ENCODE peak calls at places on chromosomes 2 and 18, in nine cellular contexts. Q, B, T, U, H, W, D, L and S are unnamed samples.

GRCh38 chr2:156333274-156333950 is 891 bp upstream of the NR4A2 start:
- DNase-seq in Q (peak), B (no peak), T (no peak), U (no peak), H (peak), W (no peak), D (no peak), L (no peak), S (peak)

GRCh38 chr18:76450912-76451421 is 44.1 kb downstream of the ZNF516 start:
- DNase-seq in Q (no peak), B (peak), T (peak), U (peak), H (no peak), W (no peak), D (no peak), L (no peak), S (peak)

GRCh38 chr2:72835403-72835802 is 9.6 kb upstream of the EXOC6B start:
- DNase-seq in Q (no peak), B (no peak), T (no peak), U (no peak), H (no peak), W (no peak), D (no peak), L (no peak), S (no peak)

GRCh38 chr18:9468998-9469397 is 6.3 kb upstream of the RALBP1 start:
- DNase-seq in Q (no peak), B (no peak), T (no peak), U (no peak), H (no peak), W (no peak), D (no peak), L (no peak), S (no peak)

GRCh38 chr18:32300914-32301313 is 111.1 kb downstream of the MEP1B start:
- DNase-seq in Q (no peak), B (no peak), T (no peak), U (no peak), H (no peak), W (no peak), D (no peak), L (no peak), S (no peak)

GRCh38 chr2:218885981-218886447 is 5.4 kb downstream of the WNT10A start:
- DNase-seq in Q (no peak), B (no peak), T (no peak), U (peak), H (no peak), W (no peak), D (no peak), L (no peak), S (no peak)

GRCh38 chr18:3411854-3412268 is 38.1 kb upstream of the TGIF1 start:
- DNase-seq in Q (no peak), B (peak), T (no peak), U (no peak), H (peak), W (peak), D (peak), L (no peak), S (peak)

GRCh38 chr18:31671951-31672350 is 12.4 kb downstream of the B4GALT6 start:
- DNase-seq in Q (no peak), B (no peak), T (no peak), U (no peak), H (no peak), W (no peak), D (no peak), L (no peak), S (no peak)

GRCh38 chr18:35268811-35269210 is 21.2 kb downstream of the ZSCAN30 start:
- DNase-seq in Q (no peak), B (no peak), T (no peak), U (no peak), H (no peak), W (no peak), D (no peak), L (no peak), S (no peak)

GRCh38 chr2:42931147-42931817 is 138.9 kb upstream of the HAAO start:
- DNase-seq in Q (no peak), B (no peak), T (no peak), U (no peak), H (no peak), W (no peak), D (no peak), L (no peak), S (peak)

GRCh38 chr18:8798996-8799395 is 93.6 kb downstream of the MTCL1 start:
- DNase-seq in Q (no peak), B (peak), T (no peak), U (peak), H (no peak), W (no peak), D (no peak), L (no peak), S (no peak)

GRCh38 chr2:217935245-217935879 is 67.4 kb downstream of the TNS1 start:
- DNase-seq in Q (no peak), B (peak), T (no peak), U (peak), H (no peak), W (no peak), D (no peak), L (no peak), S (no peak)

GRCh38 chr2:144480257-144480656 is 39.7 kb downstream of the ZEB2 start:
- DNase-seq in Q (no peak), B (no peak), T (no peak), U (no peak), H (no peak), W (no peak), D (no peak), L (no peak), S (no peak)

GRCh38 chr2:180679693-180680092 is 300.7 kb upstream of the UBE2E3 start:
- DNase-seq in Q (no peak), B (no peak), T (no peak), U (no peak), H (no peak), W (no peak), D (no peak), L (no peak), S (no peak)

GRCh38 chr2:13046557-13047165 is 329.9 kb downstream of the TRIB2 start:
- DNase-seq in Q (no peak), B (no peak), T (no peak), U (no peak), H (no peak), W (no peak), D (no peak), L (no peak), S (no peak)

GRCh38 chr2:844725-845124 is 105.9 kb upstream of the SNTG2 start:
- DNase-seq in Q (no peak), B (no peak), T (no peak), U (no peak), H (no peak), W (no peak), D (no peak), L (no peak), S (no peak)

GRCh38 chr2:179171371-179171770 is 93.3 kb downstream of the SESTD1 start:
- DNase-seq in Q (no peak), B (no peak), T (no peak), U (no peak), H (no peak), W (no peak), D (no peak), L (no peak), S (no peak)

GRCh38 chr18:49400398-49401072 is 59.9 kb downstream of the DYM start:
- DNase-seq in Q (no peak), B (no peak), T (no peak), U (no peak), H (no peak), W (no peak), D (no peak), L (no peak), S (no peak)

GRCh38 chr2:96869824-96870630 is at the start of gene SEMA4C:
- DNase-seq in Q (peak), B (peak), T (peak), U (peak), H (no peak), W (peak), D (peak), L (peak), S (peak)

GRCh38 chr2:171505374-171505773 is 16.9 kb upstream of the CYBRD1 start:
- DNase-seq in Q (no peak), B (no peak), T (no peak), U (no peak), H (no peak), W (no peak), D (no peak), L (no peak), S (no peak)

GRCh38 chr2:53460347-53460746 is 307.3 kb upstream of the CHAC2 start:
- DNase-seq in Q (no peak), B (peak), T (no peak), U (no peak), H (no peak), W (no peak), D (no peak), L (no peak), S (peak)

GRCh38 chr18:67199993-67200617 is 316.4 kb downstream of the DSEL start:
- DNase-seq in Q (peak), B (no peak), T (no peak), U (no peak), H (no peak), W (peak), D (peak), L (no peak), S (peak)

GRCh38 chr18:31526374-31526773 is 28.4 kb downstream of the DSG2 start:
- DNase-seq in Q (no peak), B (no peak), T (no peak), U (no peak), H (no peak), W (no peak), D (no peak), L (no peak), S (no peak)

GRCh38 chr2:201129044-201129505 is 13.1 kb downstream of the CFLAR start:
- DNase-seq in Q (no peak), B (no peak), T (no peak), U (no peak), H (peak), W (no peak), D (no peak), L (no peak), S (no peak)

GRCh38 chr2:60148717-60149116 is 404.7 kb downstream of the BCL11A start:
- DNase-seq in Q (no peak), B (no peak), T (no peak), U (no peak), H (no peak), W (no peak), D (no peak), L (no peak), S (no peak)

GRCh38 chr2:233053928-233054774 is 6.0 kb upstream of the INPP5D start:
- DNase-seq in Q (peak), B (peak), T (peak), U (peak), H (peak), W (peak), D (peak), L (peak), S (peak)

GRCh38 chr2:168346725-168347477 is 99.5 kb upstream of the STK39 start:
- DNase-seq in Q (peak), B (peak), T (peak), U (peak), H (peak), W (peak), D (peak), L (peak), S (peak)

GRCh38 chr2:229273384-229274338 is 2.6 kb upstream of the PID1 start:
- DNase-seq in Q (peak), B (no peak), T (peak), U (no peak), H (no peak), W (no peak), D (no peak), L (peak), S (peak)

GRCh38 chr2:53475320-53475719 is 292.3 kb upstream of the CHAC2 start:
- DNase-seq in Q (no peak), B (no peak), T (no peak), U (no peak), H (no peak), W (no peak), D (no peak), L (no peak), S (no peak)

GRCh38 chr2:101619191-101619591 is 78.3 kb upstream of the MAP4K4 start:
- DNase-seq in Q (no peak), B (no peak), T (peak), U (no peak), H (no peak), W (no peak), D (no peak), L (no peak), S (no peak)

GRCh38 chr2:52311862-52312261 is 1279.9 kb upstream of the NRXN1 start:
- DNase-seq in Q (no peak), B (no peak), T (no peak), U (no peak), H (no peak), W (no peak), D (no peak), L (no peak), S (no peak)

GRCh38 chr2:32864761-32865160 is 82.0 kb upstream of the LTBP1 start:
- DNase-seq in Q (no peak), B (no peak), T (no peak), U (no peak), H (no peak), W (no peak), D (no peak), L (no peak), S (no peak)

GRCh38 chr2:199471443-199472057 is 13.8 kb upstream of the SATB2 start:
- DNase-seq in Q (peak), B (peak), T (no peak), U (peak), H (peak), W (no peak), D (no peak), L (peak), S (peak)

GRCh38 chr2:237319887-237320286 is 94.1 kb downstream of the COL6A3 start:
- DNase-seq in Q (no peak), B (no peak), T (peak), U (no peak), H (no peak), W (no peak), D (no peak), L (no peak), S (no peak)

GRCh38 chr2:17538844-17539554 is 1.5 kb upstream of the VSNL1 start:
- DNase-seq in Q (peak), B (peak), T (peak), U (peak), H (no peak), W (no peak), D (no peak), L (peak), S (no peak)

GRCh38 chr2:86241611-86242010 is 42.4 kb downstream of the MRPL35 start:
- DNase-seq in Q (no peak), B (no peak), T (peak), U (no peak), H (no peak), W (no peak), D (no peak), L (no peak), S (no peak)

GRCh38 chr18:24778810-24779418 is 318.5 kb downstream of the HRH4 start:
- DNase-seq in Q (no peak), B (no peak), T (no peak), U (no peak), H (no peak), W (no peak), D (no peak), L (no peak), S (no peak)

GRCh38 chr2:201983174-201983573 is 50.5 kb upstream of the FZD7 start:
- DNase-seq in Q (no peak), B (no peak), T (no peak), U (no peak), H (no peak), W (no peak), D (no peak), L (no peak), S (no peak)

GRCh38 chr2:167212054-167212648 is 323.9 kb downstream of the XIRP2 start:
- DNase-seq in Q (peak), B (no peak), T (no peak), U (no peak), H (peak), W (no peak), D (no peak), L (peak), S (peak)